ENCODE peak calls at places on chromosomes 12 and 14, in six cellular contexts. X is hepatocyte, O is PC-9, I is left lung, M is endothelial cell of umbilical vein, W is uterus. S is an unnamed sample.

GRCh38 chr14:68135566-68135965 is 316.0 kb downstream of the RAD51B start:
- DNase-seq in X (no peak), M (no peak), O (no peak), W (no peak), I (no peak), S (peak; percentile 83)

GRCh38 chr12:62519043-62519442 is 52.4 kb downstream of the MON2 start:
- DNase-seq in O (no peak), M (no peak), X (no peak), W (no peak), I (no peak), S (no peak)

GRCh38 chr14:23000860-23001259 is 9.1 kb downstream of the C14orf93 start:
- DNase-seq in O (no peak), X (no peak), M (no peak), I (no peak), W (no peak), S (no peak)

GRCh38 chr12:58288191-58288590 is 346.8 kb downstream of the ATP23 start:
- DNase-seq in W (no peak), O (no peak), I (no peak), X (no peak), M (no peak), S (peak; percentile 71)

GRCh38 chr12:41213107-41213506 is 25.0 kb downstream of the PDZRN4 start:
- DNase-seq in M (no peak), X (no peak), O (no peak), I (no peak), W (no peak), S (no peak)

GRCh38 chr14:94171208-94171607 is 2.9 kb upstream of the PPP4R4 start:
- DNase-seq in X (no peak), M (no peak), O (no peak), W (no peak), I (no peak), S (peak; percentile 6)

GRCh38 chr12:45388545-45388944 is 172.7 kb downstream of the ANO6 start:
- DNase-seq in W (peak; percentile 51), I (no peak), X (peak; percentile 40), O (no peak), M (peak; percentile 58), S (peak; percentile 30)

GRCh38 chr14:85437143-85437542 is 92.8 kb upstream of the FLRT2 start:
- DNase-seq in X (peak; percentile 38), O (no peak), I (no peak), M (peak; percentile 54), W (no peak), S (peak; percentile 94)

DNA sequence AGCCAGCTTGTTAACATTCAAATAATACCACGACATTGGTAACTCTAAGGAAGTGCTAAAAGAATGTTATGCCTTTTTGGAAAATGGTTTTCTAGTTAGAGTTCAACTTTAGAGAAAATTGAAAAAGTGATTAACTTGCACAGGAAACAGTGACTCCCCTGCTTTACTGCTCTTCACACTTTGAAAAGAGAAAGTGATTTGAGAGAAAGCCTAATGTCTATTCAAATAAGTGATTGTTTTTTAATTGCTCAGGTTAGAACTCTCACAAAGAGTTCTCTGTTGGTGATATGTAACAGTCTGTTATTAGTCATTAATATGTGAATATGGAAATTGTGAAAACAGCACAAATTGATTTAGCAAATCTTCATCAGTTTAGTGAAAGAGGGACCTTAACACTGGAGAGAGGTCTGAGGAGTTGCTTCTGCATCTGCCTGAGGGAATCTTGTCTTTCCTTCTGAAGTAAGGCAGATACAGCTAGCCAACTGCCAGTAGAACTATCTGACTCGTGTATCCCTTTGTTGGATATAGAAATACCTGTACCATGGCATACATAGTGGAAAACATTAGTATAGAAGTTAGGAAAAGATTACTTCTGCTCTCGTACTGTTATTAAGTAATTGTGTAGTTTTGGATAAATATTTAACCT is 25.5 kb downstream of the ATF7IP start:
- DNase-seq in I (no peak), X (no peak), W (no peak), M (peak; percentile 40), O (no peak), S (no peak)
- H3K4me3 ChIP-seq in I (no peak overlapping the region), X (no peak overlapping the region), W (no peak overlapping the region), M (no peak overlapping the region), O (no peak overlapping the region), S (no peak overlapping the region)

GRCh38 chr14:20934148-20934762 is 21.0 kb upstream of the RNASE2 start:
- DNase-seq in I (peak; percentile 88), X (peak; percentile 36), W (no peak), O (no peak), M (peak; percentile 5), S (no peak)
- TF ChIP-seq CTCF in I (peak; percentile 55), X (peak; percentile 35), W (no peak), O (peak; percentile 53), M (peak; percentile 75), S (peak; percentile 11)

GRCh38 chr14:41302776-41303175 is 303.9 kb upstream of the LRFN5 start:
- DNase-seq in W (no peak), I (no peak), O (no peak), M (no peak), X (no peak), S (no peak)
- H3K9me3 ChIP-seq in W (no peaks in the 10 kb centered on the region), I (no peaks in the 10 kb centered on the region), O (no peaks in the 10 kb centered on the region), M (no peaks in the 10 kb centered on the region), X (no peaks in the 10 kb centered on the region), S (no peaks in the 10 kb centered on the region)

DNA sequence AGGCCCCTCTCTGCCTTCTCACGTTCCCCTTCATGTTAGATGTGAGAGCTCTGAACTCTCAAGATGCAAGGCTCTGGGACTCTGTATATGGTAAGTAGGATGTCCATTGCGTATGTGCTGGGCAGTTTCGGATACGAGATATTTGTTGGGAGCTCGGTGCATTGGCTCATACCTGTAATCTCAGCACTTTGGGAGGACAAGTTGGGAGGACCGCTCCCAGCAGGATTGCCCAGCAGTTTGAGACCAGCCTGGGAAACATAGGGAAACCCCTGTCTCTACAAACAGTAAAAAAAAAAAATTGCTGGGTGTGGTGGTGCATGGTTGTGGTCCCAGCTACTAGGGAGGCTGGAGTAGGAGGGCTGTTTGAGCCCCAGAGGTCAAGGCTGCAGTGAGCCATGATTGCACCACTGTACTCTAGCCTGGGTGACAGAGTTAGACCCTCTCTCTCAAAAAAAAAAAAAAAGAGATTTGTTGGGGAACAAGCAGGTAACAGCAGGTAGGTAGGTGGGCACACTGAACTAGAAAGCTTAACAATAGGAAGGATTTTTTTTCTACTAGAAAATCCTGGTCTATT is 3.4 kb downstream of the TMEM120B start:
- DNase-seq in M (no peak), X (no peak), O (no peak), W (no peak), I (no peak), S (no peak)
- H3K4me3 ChIP-seq in M (no peak overlapping the region), X (no peak overlapping the region), O (no peak overlapping the region), W (no peak overlapping the region), I (no peak overlapping the region), S (no peak overlapping the region)

DNA sequence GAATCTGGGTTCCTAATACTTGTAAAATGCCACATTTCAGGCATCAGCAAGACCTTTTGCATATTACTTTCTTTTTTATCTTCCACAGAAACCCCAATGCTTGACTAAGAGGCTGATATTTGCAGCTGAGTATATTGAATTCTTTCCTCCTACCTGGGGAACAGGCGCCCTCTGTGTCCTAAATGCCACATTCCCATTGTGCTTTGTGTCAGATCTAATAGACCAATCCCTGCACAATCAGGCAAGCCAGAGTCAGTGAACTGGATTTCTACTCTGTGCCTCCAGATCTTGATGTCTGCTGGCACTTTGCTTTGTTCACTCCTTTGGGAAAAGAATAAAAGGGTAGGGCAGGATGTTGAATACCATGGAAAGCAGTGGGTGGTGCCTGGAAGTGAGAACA is 22.4 kb upstream of the TAS2R42 start:
- DNase-seq in M (no peak), O (no peak), X (no peak), I (no peak), W (no peak), S (no peak)
- TF ChIP-seq CTCF in M (no peak), O (no peak), X (no peak), I (no peak), W (no peak), S (no peak)

GRCh38 chr14:105908481-105908911 is 382.1 kb downstream of the TMEM121 start:
- DNase-seq in X (no peak), W (no peak), I (peak; percentile 69), O (no peak), M (no peak), S (no peak)
- H3K9me3 ChIP-seq in X (no peaks in the 10 kb centered on the region), W (no peaks in the 10 kb centered on the region), I (no peaks in the 10 kb centered on the region), O (no peaks in the 10 kb centered on the region), M (no peaks in the 10 kb centered on the region), S (peaks cover 13% of the 10 kb centered on the region)

DNA sequence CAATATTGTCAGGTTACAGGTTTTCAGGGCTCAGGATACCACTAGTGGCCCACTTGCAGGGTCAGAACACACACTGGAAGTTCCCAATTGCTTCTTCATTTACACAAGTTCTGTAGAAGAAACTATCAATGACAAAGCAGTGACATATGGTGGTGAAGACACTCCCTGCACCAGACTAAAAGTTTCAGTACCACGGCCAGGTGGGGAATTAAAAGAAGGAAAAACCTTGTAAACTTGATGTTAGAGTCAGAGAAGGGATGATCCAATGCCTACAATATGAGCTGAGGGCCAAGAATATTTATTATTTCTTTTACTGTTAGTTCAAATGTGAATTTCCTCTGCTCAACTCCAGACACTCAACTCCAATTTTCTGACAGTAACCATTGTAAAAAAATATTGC is 31.8 kb upstream of the CHST11 start:
- DNase-seq in W (no peak), M (no peak), I (no peak), X (no peak), O (no peak), S (no peak)
- H3K4me3 ChIP-seq in W (no peak overlapping the region), M (no peak overlapping the region), I (no peak overlapping the region), X (no peak overlapping the region), O (no peak overlapping the region), S (no peak overlapping the region)